ENCODE peak calls at places on chromosomes 16 and 17, in nine cellular contexts. One of them, this sample, is unnamed. For H3K36me3, the result is how much of the 10 kb centered on the place peaks cover.

GRCh38 chr17:50181601-50182345 is 16.0 kb downstream of the SGCA start:
- DNase-seq in body of pancreas: no peak
- DNase-seq in heart left ventricle: no peak
- DNase-seq in Peyer's patch: no peak
- DNase-seq in esophagus squamous epithelium: no peak
- DNase-seq in stomach: no peak
- DNase-seq in right lobe of liver: no peak
- DNase-seq in transverse colon: no peak
- DNase-seq in IMR-90: peak
- DNase-seq in this sample: no peak

GRCh38 chr16:8963010-8963824 is 489 bp downstream of the USP7 start:
- DNase-seq in heart left ventricle: no peak
- DNase-seq in Peyer's patch: no peak
- DNase-seq in stomach: no peak
- DNase-seq in esophagus squamous epithelium: no peak
- DNase-seq in transverse colon: no peak
- DNase-seq in right lobe of liver: no peak
- DNase-seq in IMR-90: no peak
- DNase-seq in body of pancreas: no peak
- DNase-seq in this sample: no peak

GRCh38 chr16:13559624-13560023 is 360.3 kb upstream of the ERCC4 start:
- DNase-seq in right lobe of liver: no peak
- DNase-seq in esophagus squamous epithelium: no peak
- DNase-seq in transverse colon: no peak
- DNase-seq in stomach: no peak
- DNase-seq in IMR-90: no peak
- DNase-seq in heart left ventricle: no peak
- DNase-seq in body of pancreas: no peak
- DNase-seq in Peyer's patch: no peak
- DNase-seq in this sample: no peak

GRCh38 chr17:9839433-9839832 is 13.7 kb downstream of the GLP2R start:
- DNase-seq in right lobe of liver: no peak
- DNase-seq in IMR-90: peak
- DNase-seq in heart left ventricle: no peak
- DNase-seq in body of pancreas: no peak
- DNase-seq in stomach: no peak
- DNase-seq in Peyer's patch: peak
- DNase-seq in esophagus squamous epithelium: no peak
- DNase-seq in transverse colon: no peak
- DNase-seq in this sample: no peak

GRCh38 chr16:65353183-65353582 is 231.3 kb upstream of the CDH11 start:
- DNase-seq in IMR-90: no peak
- DNase-seq in stomach: no peak
- DNase-seq in body of pancreas: no peak
- DNase-seq in heart left ventricle: no peak
- DNase-seq in esophagus squamous epithelium: no peak
- DNase-seq in transverse colon: no peak
- DNase-seq in right lobe of liver: no peak
- DNase-seq in Peyer's patch: no peak
- DNase-seq in this sample: no peak

GRCh38 chr17:6231886-6232767 is 161.9 kb downstream of the WSCD1 start:
- DNase-seq in transverse colon: no peak
- DNase-seq in Peyer's patch: no peak
- DNase-seq in IMR-90: no peak
- DNase-seq in heart left ventricle: no peak
- DNase-seq in body of pancreas: no peak
- DNase-seq in esophagus squamous epithelium: no peak
- DNase-seq in stomach: no peak
- DNase-seq in right lobe of liver: no peak
- DNase-seq in this sample: no peak

GRCh38 chr17:44304651-44305050 is 3.8 kb upstream of the RUNDC3A start:
- DNase-seq in stomach: no peak
- DNase-seq in esophagus squamous epithelium: no peak
- DNase-seq in body of pancreas: no peak
- DNase-seq in transverse colon: no peak
- DNase-seq in Peyer's patch: no peak
- DNase-seq in heart left ventricle: no peak
- DNase-seq in IMR-90: no peak
- DNase-seq in right lobe of liver: no peak
- DNase-seq in this sample: no peak

GRCh38 chr16:57617604-57618111 is 10.8 kb upstream of the ADGRG1 start:
- DNase-seq in heart left ventricle: no peak
- DNase-seq in transverse colon: no peak
- DNase-seq in stomach: peak
- DNase-seq in esophagus squamous epithelium: no peak
- DNase-seq in body of pancreas: no peak
- DNase-seq in Peyer's patch: peak
- DNase-seq in right lobe of liver: no peak
- DNase-seq in IMR-90: no peak
- DNase-seq in this sample: peak

GRCh38 chr17:82458885-82459424 is 414 bp downstream of the NARF start:
- DNase-seq in stomach: peak
- DNase-seq in transverse colon: peak
- DNase-seq in right lobe of liver: no peak
- DNase-seq in esophagus squamous epithelium: no peak
- DNase-seq in heart left ventricle: no peak
- DNase-seq in Peyer's patch: no peak
- DNase-seq in body of pancreas: no peak
- DNase-seq in IMR-90: peak
- DNase-seq in this sample: no peak

GRCh38 chr16:64892843-64893242 is 229.0 kb downstream of the CDH11 start:
- DNase-seq in Peyer's patch: no peak
- DNase-seq in heart left ventricle: no peak
- DNase-seq in esophagus squamous epithelium: no peak
- DNase-seq in stomach: no peak
- DNase-seq in right lobe of liver: no peak
- DNase-seq in transverse colon: no peak
- DNase-seq in IMR-90: peak
- DNase-seq in body of pancreas: no peak
- DNase-seq in this sample: no peak

GRCh38 chr17:42039794-42040763 is 10.3 kb downstream of the C17orf113 start:
- DNase-seq in heart left ventricle: no peak
- DNase-seq in body of pancreas: no peak
- DNase-seq in Peyer's patch: no peak
- DNase-seq in right lobe of liver: no peak
- DNase-seq in stomach: no peak
- DNase-seq in transverse colon: no peak
- DNase-seq in esophagus squamous epithelium: no peak
- DNase-seq in IMR-90: no peak
- DNase-seq in this sample: no peak

GRCh38 chr16:30903596-30903995 is 7.2 kb downstream of the CTF1 start:
- DNase-seq in right lobe of liver: no peak
- DNase-seq in Peyer's patch: peak
- DNase-seq in stomach: no peak
- DNase-seq in body of pancreas: no peak
- DNase-seq in transverse colon: no peak
- DNase-seq in esophagus squamous epithelium: no peak
- DNase-seq in IMR-90: no peak
- DNase-seq in heart left ventricle: peak
- DNase-seq in this sample: peak

GRCh38 chr16:65012357-65012756 is 109.5 kb downstream of the CDH11 start:
- DNase-seq in IMR-90: peak
- DNase-seq in esophagus squamous epithelium: no peak
- DNase-seq in Peyer's patch: no peak
- DNase-seq in right lobe of liver: no peak
- DNase-seq in stomach: no peak
- DNase-seq in heart left ventricle: no peak
- DNase-seq in body of pancreas: no peak
- DNase-seq in transverse colon: no peak
- DNase-seq in this sample: no peak

GRCh38 chr16:87492721-87493554 is at the start of gene ZCCHC14:
- DNase-seq in right lobe of liver: peak
- DNase-seq in stomach: peak
- DNase-seq in transverse colon: peak
- DNase-seq in esophagus squamous epithelium: peak
- DNase-seq in Peyer's patch: peak
- DNase-seq in heart left ventricle: peak
- DNase-seq in body of pancreas: peak
- DNase-seq in IMR-90: peak
- DNase-seq in this sample: peak

GRCh38 chr17:52831536-52831935 is 673.0 kb upstream of the CA10 start:
- DNase-seq in transverse colon: no peak
- DNase-seq in right lobe of liver: no peak
- DNase-seq in heart left ventricle: no peak
- DNase-seq in body of pancreas: no peak
- DNase-seq in esophagus squamous epithelium: no peak
- DNase-seq in Peyer's patch: no peak
- DNase-seq in stomach: no peak
- DNase-seq in IMR-90: no peak
- DNase-seq in this sample: no peak

GRCh38 chr16:5028950-5029475 is 4.7 kb downstream of the NAGPA start:
- DNase-seq in IMR-90: no peak
- DNase-seq in right lobe of liver: no peak
- DNase-seq in heart left ventricle: no peak
- DNase-seq in Peyer's patch: no peak
- DNase-seq in stomach: no peak
- DNase-seq in transverse colon: no peak
- DNase-seq in esophagus squamous epithelium: no peak
- DNase-seq in body of pancreas: no peak
- DNase-seq in this sample: no peak

GRCh38 chr17:39199673-39199985 is 454 bp upstream of the RPL19 start:
- DNase-seq in body of pancreas: no peak
- DNase-seq in Peyer's patch: no peak
- DNase-seq in transverse colon: no peak
- DNase-seq in right lobe of liver: no peak
- DNase-seq in heart left ventricle: no peak
- DNase-seq in esophagus squamous epithelium: no peak
- DNase-seq in stomach: no peak
- DNase-seq in IMR-90: no peak
- DNase-seq in this sample: no peak

GRCh38 chr17:39199986-39200879 is at the start of gene RPL19:
- DNase-seq in esophagus squamous epithelium: peak
- DNase-seq in right lobe of liver: peak
- DNase-seq in transverse colon: peak
- DNase-seq in stomach: peak
- DNase-seq in Peyer's patch: peak
- DNase-seq in body of pancreas: peak
- DNase-seq in heart left ventricle: peak
- DNase-seq in IMR-90: peak
- DNase-seq in this sample: peak

GRCh38 chr17:39204245-39204644 is 4.2 kb downstream of the RPL19 start:
- DNase-seq in IMR-90: no peak
- DNase-seq in esophagus squamous epithelium: no peak
- DNase-seq in stomach: no peak
- DNase-seq in right lobe of liver: no peak
- DNase-seq in Peyer's patch: no peak
- DNase-seq in heart left ventricle: no peak
- DNase-seq in transverse colon: no peak
- DNase-seq in body of pancreas: no peak
- DNase-seq in this sample: no peak

GRCh38 chr17:39198186-39198566 is 707 bp upstream of the CACNB1 start:
- DNase-seq in Peyer's patch: no peak
- DNase-seq in esophagus squamous epithelium: no peak
- DNase-seq in stomach: no peak
- DNase-seq in right lobe of liver: no peak
- DNase-seq in body of pancreas: no peak
- DNase-seq in IMR-90: no peak
- DNase-seq in transverse colon: no peak
- DNase-seq in heart left ventricle: no peak
- DNase-seq in this sample: no peak

GRCh38 chr17:39200957-39201510 is 951 bp downstream of the RPL19 start:
- DNase-seq in heart left ventricle: no peak
- DNase-seq in stomach: no peak
- DNase-seq in right lobe of liver: no peak
- DNase-seq in transverse colon: no peak
- DNase-seq in IMR-90: no peak
- DNase-seq in esophagus squamous epithelium: no peak
- DNase-seq in body of pancreas: no peak
- DNase-seq in Peyer's patch: no peak
- DNase-seq in this sample: no peak
- TF ChIP-seq POLR2A in heart left ventricle: no peak
- TF ChIP-seq POLR2A in stomach: no peak
- TF ChIP-seq POLR2A in right lobe of liver: no peak
- TF ChIP-seq POLR2A in transverse colon: no peak
- TF ChIP-seq POLR2A in IMR-90: no peak
- TF ChIP-seq POLR2A in esophagus squamous epithelium: no peak
- TF ChIP-seq POLR2A in body of pancreas: no peak
- TF ChIP-seq POLR2A in Peyer's patch: no peak
- TF ChIP-seq POLR2A in this sample: no peak

DNA sequence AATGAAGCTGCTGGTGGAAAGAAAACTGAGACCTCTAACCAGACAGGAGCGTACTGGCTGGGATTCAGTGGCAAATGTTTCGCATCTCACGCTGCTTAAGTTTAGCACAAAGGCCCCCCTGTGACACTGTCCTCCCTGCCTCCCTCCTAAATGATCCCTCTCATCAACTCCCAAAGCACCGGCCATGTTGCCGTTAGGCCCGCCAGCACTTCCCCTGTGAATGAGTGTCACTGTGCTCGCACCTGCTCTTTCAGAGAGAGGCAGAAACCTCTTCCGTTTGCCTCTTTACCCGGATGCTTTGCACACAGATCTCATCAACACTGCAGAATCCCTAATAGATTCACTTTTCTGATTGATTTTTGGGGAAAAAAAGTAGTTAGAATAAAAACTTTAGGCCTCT is 26.5 kb downstream of the MBTPS1 start:
- DNase-seq in right lobe of liver: no peak
- DNase-seq in Peyer's patch: no peak
- DNase-seq in heart left ventricle: no peak
- DNase-seq in body of pancreas: no peak
- DNase-seq in stomach: no peak
- DNase-seq in IMR-90: no peak
- DNase-seq in esophagus squamous epithelium: no peak
- DNase-seq in transverse colon: no peak
- DNase-seq in this sample: no peak
- H3K36me3 ChIP-seq in right lobe of liver: half or more
- H3K36me3 ChIP-seq in Peyer's patch: half or more
- H3K36me3 ChIP-seq in heart left ventricle: half or more
- H3K36me3 ChIP-seq in body of pancreas: under half
- H3K36me3 ChIP-seq in stomach: half or more
- H3K36me3 ChIP-seq in IMR-90: half or more
- H3K36me3 ChIP-seq in esophagus squamous epithelium: half or more
- H3K36me3 ChIP-seq in transverse colon: half or more
- H3K36me3 ChIP-seq in this sample: under half

GRCh38 chr17:62064029-62064790 is 868 bp downstream of the MED13 start:
- DNase-seq in IMR-90: peak
- DNase-seq in right lobe of liver: no peak
- DNase-seq in body of pancreas: no peak
- DNase-seq in stomach: no peak
- DNase-seq in heart left ventricle: no peak
- DNase-seq in Peyer's patch: no peak
- DNase-seq in esophagus squamous epithelium: no peak
- DNase-seq in transverse colon: no peak
- DNase-seq in this sample: no peak
- TF ChIP-seq POLR2A in IMR-90: no peak
- TF ChIP-seq POLR2A in right lobe of liver: no peak
- TF ChIP-seq POLR2A in body of pancreas: no peak
- TF ChIP-seq POLR2A in stomach: no peak
- TF ChIP-seq POLR2A in heart left ventricle: no peak
- TF ChIP-seq POLR2A in Peyer's patch: no peak
- TF ChIP-seq POLR2A in esophagus squamous epithelium: no peak
- TF ChIP-seq POLR2A in transverse colon: no peak
- TF ChIP-seq POLR2A in this sample: no peak

DNA sequence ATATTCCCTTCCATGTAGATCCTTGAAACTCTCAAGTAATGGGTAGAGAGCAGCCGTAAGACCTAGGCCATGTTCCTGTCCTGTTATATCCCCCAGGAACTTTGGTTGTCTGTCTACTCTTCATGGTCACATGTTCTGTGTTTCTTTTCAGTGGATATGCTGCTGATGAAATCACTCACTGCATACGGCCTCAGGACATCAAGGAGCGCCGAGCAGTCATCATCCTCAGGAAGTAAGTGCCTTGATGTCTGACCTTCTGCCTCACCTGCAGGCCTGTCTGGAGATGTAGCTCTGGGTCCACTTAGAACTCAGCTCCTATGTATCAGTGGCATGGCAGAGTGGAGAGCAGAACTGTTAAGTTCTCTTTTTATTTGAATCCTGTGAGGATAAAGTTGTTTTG is 11.2 kb downstream of the ALKBH5 start:
- DNase-seq in IMR-90: no peak
- DNase-seq in right lobe of liver: no peak
- DNase-seq in heart left ventricle: no peak
- DNase-seq in esophagus squamous epithelium: no peak
- DNase-seq in stomach: no peak
- DNase-seq in body of pancreas: no peak
- DNase-seq in transverse colon: no peak
- DNase-seq in Peyer's patch: no peak
- DNase-seq in this sample: no peak
- H3K36me3 ChIP-seq in IMR-90: half or more
- H3K36me3 ChIP-seq in right lobe of liver: under half
- H3K36me3 ChIP-seq in heart left ventricle: half or more
- H3K36me3 ChIP-seq in esophagus squamous epithelium: under half
- H3K36me3 ChIP-seq in stomach: half or more
- H3K36me3 ChIP-seq in body of pancreas: under half
- H3K36me3 ChIP-seq in transverse colon: under half
- H3K36me3 ChIP-seq in Peyer's patch: half or more
- H3K36me3 ChIP-seq in this sample: under half

This sample was measured in adrenal gland.